ENCODE peak calls at places on chromosomes 12 and 14, in ten cellular contexts. B, O, S, P, C, E, H, Z, N and Y are unnamed samples.

GRCh38 chr14:100525615-100526014 is 61.6 kb downstream of the BEGAIN start:
- DNase-seq in B (no peak), O (peak; percentile 56), S (no peak), P (no peak), C (no peak), E (no peak), H (no peak), Z (peak; percentile 36), N (peak; percentile 49), Y (no peak)

GRCh38 chr14:100899841-100900771 is 3.4 kb downstream of the RTL1 start:
- DNase-seq in B (peak; percentile 68), O (no peak), S (no peak), P (no peak), C (no peak), E (no peak), H (peak; percentile 77), Z (no peak), N (peak; percentile 27), Y (no peak)

GRCh38 chr14:92619671-92620437 is 106.3 kb downstream of the RIN3 start:
- DNase-seq in B (no peak), O (no peak), S (no peak), P (no peak), C (no peak), E (no peak), H (no peak), Z (no peak), N (no peak), Y (no peak)

GRCh38 chr12:121697093-121697698 is 15.4 kb upstream of the TMEM120B start:
- DNase-seq in B (peak; percentile 70), O (no peak), S (no peak), P (peak; percentile 55), C (peak; percentile 7), E (no peak), H (peak; percentile 76), Z (no peak), N (no peak), Y (peak; percentile 63)

GRCh38 chr12:38587594-38587993 is 271.0 kb downstream of the ALG10B start:
- DNase-seq in B (no peak), O (no peak), S (no peak), P (no peak), C (no peak), E (no peak), H (no peak), Z (no peak), N (no peak), Y (no peak)

GRCh38 chr12:101490286-101490920 is 15.3 kb downstream of the SPIC start:
- DNase-seq in B (peak; percentile 33), O (no peak), S (no peak), P (peak; percentile 7), C (peak; percentile 5), E (no peak), H (peak; percentile 53), Z (no peak), N (no peak), Y (peak; percentile 42)

GRCh38 chr12:110829308-110829707 is 17.5 kb upstream of the CCDC63 start:
- DNase-seq in B (no peak), O (no peak), S (no peak), P (no peak), C (no peak), E (no peak), H (no peak), Z (no peak), N (no peak), Y (no peak)

GRCh38 chr14:101820283-101820798 is 58.8 kb downstream of the PPP2R5C start:
- DNase-seq in B (no peak), O (no peak), S (no peak), P (peak; percentile 70), C (no peak), E (no peak), H (no peak), Z (no peak), N (no peak), Y (no peak)

GRCh38 chr14:21476526-21476924 is 234 bp downstream of the RAB2B start:
- DNase-seq in B (peak; percentile 92), O (peak; percentile 92), S (peak; percentile 71), P (no peak), C (peak; percentile 71), E (no peak), H (peak; percentile 85), Z (peak; percentile 95), N (peak; percentile 93), Y (no peak)

GRCh38 chr12:105018761-105019160 is 32.6 kb downstream of the NOPCHAP1 start:
- DNase-seq in B (no peak), O (no peak), S (no peak), P (no peak), C (no peak), E (no peak), H (peak; percentile 48), Z (no peak), N (no peak), Y (no peak)

GRCh38 chr12:130849561-130850417 is 10.7 kb upstream of the STX2 start:
- DNase-seq in B (no peak), O (no peak), S (no peak), P (no peak), C (no peak), E (no peak), H (no peak), Z (no peak), N (no peak), Y (no peak)

GRCh38 chr14:38207830-38208815 is at the start of gene SSTR1:
- DNase-seq in B (no peak), O (peak; percentile 54), S (no peak), P (no peak), C (no peak), E (no peak), H (peak; percentile 44), Z (peak; percentile 62), N (no peak), Y (no peak)

GRCh38 chr12:50101663-50102062 is 2.1 kb upstream of the GPD1 start:
- DNase-seq in B (no peak), O (no peak), S (no peak), P (no peak), C (no peak), E (no peak), H (peak; percentile 72), Z (no peak), N (no peak), Y (peak; percentile 40)

GRCh38 chr12:94187351-94187750 is 39.0 kb downstream of the PLXNC1 start:
- DNase-seq in B (no peak), O (no peak), S (no peak), P (no peak), C (no peak), E (no peak), H (no peak), Z (no peak), N (no peak), Y (no peak)

GRCh38 chr12:116196752-116197718 is 80.5 kb downstream of the MED13L start:
- DNase-seq in B (no peak), O (no peak), S (no peak), P (no peak), C (no peak), E (peak; percentile 50), H (no peak), Z (no peak), N (no peak), Y (no peak)

GRCh38 chr12:8917031-8917430 is 2.7 kb downstream of the PHC1 start:
- DNase-seq in B (no peak), O (no peak), S (no peak), P (no peak), C (no peak), E (no peak), H (no peak), Z (no peak), N (no peak), Y (no peak)

GRCh38 chr12:47852096-47852571 is 32.4 kb upstream of the HDAC7 start:
- DNase-seq in B (no peak), O (no peak), S (no peak), P (no peak), C (no peak), E (no peak), H (no peak), Z (no peak), N (no peak), Y (no peak)

GRCh38 chr14:102902523-102903247 is 19.8 kb upstream of the AMN start:
- DNase-seq in B (peak; percentile 84), O (no peak), S (no peak), P (no peak), C (no peak), E (no peak), H (no peak), Z (peak; percentile 60), N (no peak), Y (no peak)

GRCh38 chr14:65222434-65222833 is 120.1 kb upstream of the MAX start:
- DNase-seq in B (peak; percentile 16), O (no peak), S (peak; percentile 44), P (peak; percentile 72), C (peak; percentile 26), E (peak; percentile 59), H (peak; percentile 67), Z (peak; percentile 73), N (no peak), Y (peak; percentile 50)

GRCh38 chr14:94769413-94770250 is at the start of gene GSC:
- DNase-seq in B (peak; percentile 46), O (no peak), S (no peak), P (peak; percentile 12), C (no peak), E (no peak), H (peak; percentile 92), Z (no peak), N (no peak), Y (peak; percentile 38)

GRCh38 chr14:53516261-53516774 is 363.2 kb upstream of the DDHD1 start:
- DNase-seq in B (no peak), O (no peak), S (no peak), P (no peak), C (no peak), E (peak; percentile 38), H (no peak), Z (no peak), N (no peak), Y (no peak)

GRCh38 chr12:42508913-42509312 is 80.6 kb downstream of the PRICKLE1 start:
- DNase-seq in B (no peak), O (no peak), S (no peak), P (no peak), C (no peak), E (no peak), H (no peak), Z (no peak), N (no peak), Y (no peak)